ENCODE peak calls at places on chromosomes 5 and 9, in eight cellular contexts. H is putamen, O is SK-N-SH, L is posterior cingulate gyrus, R is GM19239, M is heart right ventricle, N is dermis microvascular lymphatic vessel endothelial cell, G is skeletal muscle cell. I is an unnamed sample.

GRCh38 chr5:19140276-19140675 is 847.7 kb downstream of the CDH18 start:
- DNase-seq in R (no peak), M (no peak), L (no peak), H (no peak), O (no peak), N (no peak), G (no peak), I (no peak)

GRCh38 chr5:112238473-112238872 is 180.6 kb downstream of the EPB41L4A start:
- DNase-seq in G (no peak), R (no peak), N (peak; percentile 36), L (no peak), M (no peak), O (peak; percentile 30), H (no peak), I (no peak)

GRCh38 chr5:159786901-159787691 is 129.2 kb upstream of the ADRA1B start:
- DNase-seq in N (no peak), L (no peak), M (no peak), R (no peak), H (no peak), G (peak; percentile 83), O (peak; percentile 45), I (no peak)

GRCh38 chr5:31449175-31449574 is 82.7 kb downstream of the DROSHA start:
- DNase-seq in G (no peak), N (no peak), M (no peak), O (no peak), L (no peak), H (peak; percentile 18), R (no peak), I (no peak)

GRCh38 chr9:114421147-114421546 is 33.4 kb upstream of the AKNA start:
- DNase-seq in M (no peak), G (no peak), O (no peak), N (no peak), R (no peak), L (no peak), H (no peak), I (no peak)

GRCh38 chr9:69140123-69140741 is 33.8 kb upstream of the TJP2 start:
- DNase-seq in G (no peak), O (no peak), M (no peak), R (no peak), H (no peak), L (no peak), N (no peak), I (no peak)

GRCh38 chr9:108207611-108208051 is 648.2 kb downstream of the ACTL7B start:
- DNase-seq in N (no peak), O (no peak), R (no peak), M (no peak), G (peak; percentile 54), L (no peak), H (peak; percentile 59), I (no peak)

GRCh38 chr5:120767171-120767820 is 303.2 kb downstream of the PRR16 start:
- DNase-seq in M (no peak), O (no peak), L (no peak), H (no peak), N (no peak), R (no peak), G (peak; percentile 61), I (no peak)

GRCh38 chr9:110808599-110808980 is 140.0 kb downstream of the MUSK start:
- DNase-seq in H (no peak), M (no peak), O (no peak), R (peak; percentile 13), L (no peak), N (no peak), G (no peak), I (no peak)

GRCh38 chr5:172878585-172879433 is 44.8 kb downstream of the ERGIC1 start:
- DNase-seq in R (no peak), N (no peak), L (no peak), G (no peak), M (no peak), O (no peak), H (no peak), I (no peak)

GRCh38 chr9:128945798-128946501 is 1.5 kb downstream of the DOLK start:
- DNase-seq in M (no peak), R (no peak), H (no peak), N (no peak), O (no peak), G (no peak), L (no peak), I (no peak)

GRCh38 chr9:136326061-136326776 is 1.1 kb upstream of the GPSM1 start:
- DNase-seq in H (no peak), M (no peak), R (no peak), O (peak; percentile 94), N (peak; percentile 16), L (no peak), G (peak; percentile 60), I (no peak)

GRCh38 chr5:121285861-121286527 is 565.7 kb upstream of the FTMT start:
- DNase-seq in G (peak; percentile 20), H (no peak), M (no peak), N (no peak), O (no peak), L (no peak), R (no peak), I (no peak)

GRCh38 chr9:129697956-129698757 is 32.7 kb downstream of the PRRX2 start:
- DNase-seq in L (no peak), G (no peak), M (peak; percentile 43), O (peak; percentile 67), R (no peak), H (no peak), N (no peak), I (no peak)

GRCh38 chr9:86741311-86742215 is 205.7 kb downstream of the GAS1 start:
- DNase-seq in R (no peak), L (no peak), H (no peak), O (no peak), M (peak; percentile 15), N (no peak), G (peak; percentile 80), I (no peak)

GRCh38 chr9:122122903-122123632 is 30.0 kb upstream of the TTLL11 start:
- DNase-seq in R (peak; percentile 75), H (peak; percentile 60), N (no peak), G (peak; percentile 16), O (peak; percentile 88), L (peak; percentile 90), M (peak; percentile 65), I (no peak)

GRCh38 chr5:171981847-171982246 is 24.6 kb downstream of the FBXW11 start:
- DNase-seq in G (no peak), H (no peak), N (no peak), R (no peak), L (no peak), M (no peak), O (no peak), I (no peak)

GRCh38 chr5:51889703-51890102 is 506.5 kb downstream of the ISL1 start:
- DNase-seq in R (no peak), H (no peak), L (no peak), G (no peak), O (peak; percentile 12), N (no peak), M (no peak), I (no peak)

GRCh38 chr5:179530069-179530998 is 20.0 kb upstream of the RUFY1 start:
- DNase-seq in N (peak; percentile 38), M (peak; percentile 80), R (peak; percentile 64), H (peak; percentile 23), G (no peak), O (no peak), L (peak; percentile 32), I (no peak)

GRCh38 chr9:138105123-138105415 is 227.5 kb downstream of the CACNA1B start:
- DNase-seq in H (no peak), N (no peak), G (no peak), M (no peak), O (peak; percentile 8), L (no peak), R (no peak), I (no peak)

GRCh38 chr9:101562966-101563365 is 29.3 kb downstream of the RNF20 start:
- DNase-seq in O (no peak), H (no peak), G (no peak), N (no peak), L (no peak), R (no peak), M (no peak), I (no peak)

GRCh38 chr5:156912869-156913268 is 50.2 kb downstream of the TIMD4 start:
- DNase-seq in N (no peak), R (no peak), G (no peak), H (no peak), L (no peak), M (no peak), O (no peak), I (no peak)

I was measured in non-pigmented ciliary epithelial cell.